ENCODE peak calls at places on chromosomes 12 and 14, in five cellular contexts. V is activated naive CD4-positive, alpha-beta T cell treated with Interleukin-2 at 50 U/mL for 16 hours; S is RCC 7860; M is RPMI8226; A is GM23248. G is an unnamed sample.

GRCh38 chr12:106138646-106139421 is at the start of gene NUAK1:
- DNase-seq in M (peak), A (peak), S (peak), V (no peak), G (no peak)

GRCh38 chr14:100546051-100546443 is 41.2 kb downstream of the BEGAIN start:
- DNase-seq in M (no peak), S (no peak), V (no peak), A (no peak), G (no peak)

GRCh38 chr12:115941362-115941761 is 336.1 kb downstream of the MED13L start:
- DNase-seq in A (peak), M (no peak), V (no peak), S (no peak), G (peak)

GRCh38 chr12:77133566-77133965 is 68.2 kb upstream of the E2F7 start:
- DNase-seq in M (peak), A (peak), V (no peak), S (no peak), G (peak)

GRCh38 chr12:94761559-94761958 is 111.2 kb upstream of the TMCC3 start:
- DNase-seq in A (peak), M (no peak), S (peak), V (no peak), G (peak)

GRCh38 chr12:46526231-46526630 is 153.7 kb upstream of the SLC38A2 start:
- DNase-seq in S (no peak), A (no peak), M (no peak), V (no peak), G (no peak)

GRCh38 chr12:20410746-20411145 is 42.4 kb downstream of the PDE3A start:
- DNase-seq in A (no peak), S (no peak), V (no peak), M (no peak), G (no peak)

GRCh38 chr14:71221119-71221518 is 313.9 kb downstream of the PCNX1 start:
- DNase-seq in M (no peak), S (no peak), V (no peak), A (no peak), G (no peak)

GRCh38 chr14:93042968-93043940 is 72.5 kb downstream of the ITPK1 start:
- DNase-seq in A (peak), M (no peak), S (peak), V (no peak), G (peak)

GRCh38 chr12:7210642-7211151 is 21.2 kb downstream of the PEX5 start:
- DNase-seq in A (no peak), V (no peak), S (no peak), M (no peak), G (no peak)

G was measured in renal cortical epithelial cell.